ENCODE peak calls at places on chromosomes 4 and X, in six cellular contexts. One of them, this sample, is unnamed.

GRCh38 chr4:1323635-1324442 is 23.2 kb upstream of the UVSSA start:
- DNase-seq in NCI-H69: no peak
- DNase-seq in EH: peak; percentile 93
- DNase-seq in activated naive CD4-positive, alpha-beta T cell treated with anti-CD3 and anti-CD28 coated beads, Interleukin-2, amount 10 ng/mL, durations not matched to agents 7 days and 5 days: no peak
- DNase-seq in T follicular helper cell: no peak
- DNase-seq in left kidney: no peak
- DNase-seq in this sample: no peak

GRCh38 chrX:143633530-143634372 is 2.1 kb downstream of the SLITRK4 start:
- DNase-seq in activated naive CD4-positive, alpha-beta T cell treated with anti-CD3 and anti-CD28 coated beads, Interleukin-2, amount 10 ng/mL, durations not matched to agents 7 days and 5 days: no peak
- DNase-seq in left kidney: peak; percentile 63
- DNase-seq in T follicular helper cell: no peak
- DNase-seq in NCI-H69: peak; percentile 66
- DNase-seq in EH: no peak
- DNase-seq in this sample: no peak

GRCh38 chr4:128796934-128797333 is 12.6 kb upstream of the JADE1 start:
- DNase-seq in left kidney: no peak
- DNase-seq in activated naive CD4-positive, alpha-beta T cell treated with anti-CD3 and anti-CD28 coated beads, Interleukin-2, amount 10 ng/mL, durations not matched to agents 7 days and 5 days: no peak
- DNase-seq in NCI-H69: no peak
- DNase-seq in T follicular helper cell: no peak
- DNase-seq in EH: peak; percentile 6
- DNase-seq in this sample: no peak

GRCh38 chrX:10755477-10756334 is 135.3 kb upstream of the MID1 start:
- DNase-seq in NCI-H69: no peak
- DNase-seq in T follicular helper cell: no peak
- DNase-seq in activated naive CD4-positive, alpha-beta T cell treated with anti-CD3 and anti-CD28 coated beads, Interleukin-2, amount 10 ng/mL, durations not matched to agents 7 days and 5 days: no peak
- DNase-seq in left kidney: peak; percentile 72
- DNase-seq in EH: peak; percentile 77
- DNase-seq in this sample: no peak

GRCh38 chrX:85501349-85501748 is 121.9 kb upstream of the POF1B start:
- DNase-seq in activated naive CD4-positive, alpha-beta T cell treated with anti-CD3 and anti-CD28 coated beads, Interleukin-2, amount 10 ng/mL, durations not matched to agents 7 days and 5 days: no peak
- DNase-seq in left kidney: no peak
- DNase-seq in NCI-H69: no peak
- DNase-seq in T follicular helper cell: no peak
- DNase-seq in EH: no peak
- DNase-seq in this sample: no peak

GRCh38 chrX:78571849-78572248 is 87.3 kb downstream of the RTL3 start:
- DNase-seq in activated naive CD4-positive, alpha-beta T cell treated with anti-CD3 and anti-CD28 coated beads, Interleukin-2, amount 10 ng/mL, durations not matched to agents 7 days and 5 days: no peak
- DNase-seq in T follicular helper cell: no peak
- DNase-seq in left kidney: no peak
- DNase-seq in EH: no peak
- DNase-seq in NCI-H69: no peak
- DNase-seq in this sample: no peak

GRCh38 chr4:102281171-102281842 is 64.0 kb downstream of the SLC39A8 start:
- DNase-seq in T follicular helper cell: no peak
- DNase-seq in left kidney: no peak
- DNase-seq in EH: no peak
- DNase-seq in NCI-H69: no peak
- DNase-seq in activated naive CD4-positive, alpha-beta T cell treated with anti-CD3 and anti-CD28 coated beads, Interleukin-2, amount 10 ng/mL, durations not matched to agents 7 days and 5 days: no peak
- DNase-seq in this sample: no peak

GRCh38 chr4:13325744-13326143 is 158.4 kb downstream of the RAB28 start:
- DNase-seq in T follicular helper cell: no peak
- DNase-seq in EH: no peak
- DNase-seq in left kidney: peak; percentile 3
- DNase-seq in activated naive CD4-positive, alpha-beta T cell treated with anti-CD3 and anti-CD28 coated beads, Interleukin-2, amount 10 ng/mL, durations not matched to agents 7 days and 5 days: no peak
- DNase-seq in NCI-H69: no peak
- DNase-seq in this sample: no peak

GRCh38 chrX:150495496-150495895 is 72.9 kb upstream of the MTM1 start:
- DNase-seq in NCI-H69: no peak
- DNase-seq in left kidney: no peak
- DNase-seq in activated naive CD4-positive, alpha-beta T cell treated with anti-CD3 and anti-CD28 coated beads, Interleukin-2, amount 10 ng/mL, durations not matched to agents 7 days and 5 days: no peak
- DNase-seq in EH: no peak
- DNase-seq in T follicular helper cell: no peak
- DNase-seq in this sample: no peak

GRCh38 chr4:168848977-168849687 is 160.9 kb downstream of the CBR4 start:
- DNase-seq in EH: peak; percentile 43
- DNase-seq in NCI-H69: no peak
- DNase-seq in T follicular helper cell: no peak
- DNase-seq in left kidney: peak; percentile 57
- DNase-seq in activated naive CD4-positive, alpha-beta T cell treated with anti-CD3 and anti-CD28 coated beads, Interleukin-2, amount 10 ng/mL, durations not matched to agents 7 days and 5 days: no peak
- DNase-seq in this sample: no peak

GRCh38 chr4:139297001-139297410 is 4.3 kb upstream of the NAA15 start:
- DNase-seq in activated naive CD4-positive, alpha-beta T cell treated with anti-CD3 and anti-CD28 coated beads, Interleukin-2, amount 10 ng/mL, durations not matched to agents 7 days and 5 days: no peak
- DNase-seq in EH: peak; percentile 41
- DNase-seq in T follicular helper cell: no peak
- DNase-seq in left kidney: no peak
- DNase-seq in NCI-H69: no peak
- DNase-seq in this sample: no peak

GRCh38 chr4:106306561-106306960 is 9.4 kb downstream of the TBCK start:
- DNase-seq in NCI-H69: no peak
- DNase-seq in activated naive CD4-positive, alpha-beta T cell treated with anti-CD3 and anti-CD28 coated beads, Interleukin-2, amount 10 ng/mL, durations not matched to agents 7 days and 5 days: no peak
- DNase-seq in EH: no peak
- DNase-seq in T follicular helper cell: no peak
- DNase-seq in left kidney: no peak
- DNase-seq in this sample: no peak

This sample was measured in T-helper 1 cell.